ENCODE peak calls at places on chromosomes 16 and 17, in ten cellular contexts. W, A, G, D, V, L, K, J, M and Y are unnamed samples.

GRCh38 chr17:81028506-81028858 is 6.5 kb upstream of the BAIAP2 start:
- DNase-seq in W (no peak), K (no peak), D (no peak), M (no peak), J (no peak), L (no peak), V (no peak), G (no peak), A (no peak), Y (no peak)

GRCh38 chr16:86931410-86931941 is 353.1 kb downstream of the FOXL1 start:
- DNase-seq in J (peak; percentile 94), W (no peak), D (no peak), V (no peak), A (no peak), L (no peak), K (no peak), M (peak; percentile 89), G (peak; percentile 51), Y (peak; percentile 72)

GRCh38 chr17:17506893-17507464 is 10.8 kb upstream of the RASD1 start:
- DNase-seq in V (peak; percentile 66), M (no peak), K (peak; percentile 73), D (no peak), A (peak; percentile 68), G (no peak), L (no peak), J (no peak), W (no peak), Y (no peak)

GRCh38 chr16:87658564-87659225 is 56.4 kb downstream of the JPH3 start:
- DNase-seq in W (no peak), M (no peak), K (no peak), A (no peak), G (no peak), J (no peak), V (no peak), L (no peak), D (no peak), Y (no peak)

GRCh38 chr16:27264151-27264550 is 4.4 kb downstream of the NSMCE1 start:
- DNase-seq in A (no peak), W (no peak), M (peak; percentile 89), L (peak; percentile 47), V (no peak), G (no peak), D (peak; percentile 57), J (peak; percentile 67), K (no peak), Y (peak; percentile 86)

GRCh38 chr17:60720763-60721531 is 43.3 kb downstream of the BCAS3 start:
- DNase-seq in W (peak; percentile 62), G (peak; percentile 37), V (peak; percentile 8), D (peak; percentile 21), M (peak; percentile 76), J (peak; percentile 82), L (peak; percentile 67), A (peak; percentile 40), K (no peak), Y (peak; percentile 86)

GRCh38 chr17:55762086-55762858 is 11.4 kb downstream of the PCTP start:
- DNase-seq in J (no peak), M (no peak), V (no peak), K (no peak), D (no peak), A (no peak), L (no peak), W (no peak), G (no peak), Y (no peak)

GRCh38 chr16:66366433-66367299 is at the start of gene CDH5:
- DNase-seq in A (peak; percentile 32), J (peak; percentile 90), M (no peak), K (no peak), G (no peak), D (peak; percentile 55), W (no peak), V (no peak), L (no peak), Y (peak; percentile 18)

GRCh38 chr17:2400474-2400866 is 390 bp downstream of the MNT start:
- DNase-seq in A (peak; percentile 64), D (peak; percentile 69), W (peak; percentile 72), G (no peak), V (no peak), J (peak; percentile 60), M (peak; percentile 64), L (peak; percentile 65), K (peak; percentile 74), Y (peak; percentile 66)

GRCh38 chr16:8972843-8973586 is 9.3 kb upstream of the USP7 start:
- DNase-seq in K (no peak), A (no peak), D (no peak), V (no peak), W (no peak), G (no peak), M (peak; percentile 83), J (peak; percentile 49), L (no peak), Y (peak; percentile 60)

GRCh38 chr17:78226055-78226751 is 5.2 kb upstream of the TMEM235 start:
- DNase-seq in M (no peak), G (no peak), A (no peak), L (no peak), W (no peak), J (no peak), V (no peak), D (no peak), K (no peak), Y (no peak)

GRCh38 chr16:66662445-66663194 is 33.9 kb downstream of the CMTM4 start:
- DNase-seq in L (peak; percentile 38), K (no peak), A (no peak), V (peak; percentile 18), D (no peak), M (peak; percentile 45), W (no peak), G (no peak), J (peak; percentile 58), Y (peak; percentile 73)

GRCh38 chr17:20926532-20926931 is 116.3 kb downstream of the USP22 start:
- DNase-seq in D (no peak), L (no peak), J (peak; percentile 47), K (no peak), M (peak; percentile 30), V (no peak), A (no peak), G (no peak), W (no peak), Y (peak; percentile 79)

GRCh38 chr16:84844049-84844350 is 24.2 kb downstream of the CRISPLD2 start:
- DNase-seq in M (peak; percentile 22), K (no peak), J (no peak), A (no peak), V (peak; percentile 12), G (no peak), D (no peak), L (no peak), W (no peak), Y (no peak)

GRCh38 chr17:64455993-64456885 is 7.3 kb downstream of the MILR1 start:
- DNase-seq in A (no peak), V (no peak), G (no peak), M (no peak), L (no peak), W (no peak), J (no peak), D (no peak), K (no peak), Y (no peak)

GRCh38 chr16:17556276-17557052 is 85.7 kb upstream of the XYLT1 start:
- DNase-seq in J (peak; percentile 7), D (no peak), L (peak; percentile 27), W (peak; percentile 26), G (no peak), V (no peak), M (peak; percentile 27), K (no peak), A (no peak), Y (peak; percentile 26)

GRCh38 chr17:18319604-18320256 is 4.6 kb downstream of the SMCR8 start:
- DNase-seq in V (no peak), D (no peak), W (no peak), G (peak; percentile 19), A (no peak), M (peak; percentile 79), L (peak; percentile 43), J (peak; percentile 84), K (no peak), Y (peak; percentile 86)

GRCh38 chr16:56262148-56262878 is 71.0 kb downstream of the GNAO1 start:
- DNase-seq in A (no peak), M (no peak), J (no peak), D (no peak), G (no peak), L (peak; percentile 43), W (no peak), V (no peak), K (no peak), Y (no peak)

GRCh38 chr16:19005561-19006445 is 22.1 kb downstream of the TMC7 start:
- DNase-seq in J (peak; percentile 12), V (peak; percentile 88), D (no peak), G (no peak), W (no peak), L (no peak), M (no peak), K (no peak), A (peak; percentile 22), Y (no peak)

DNA sequence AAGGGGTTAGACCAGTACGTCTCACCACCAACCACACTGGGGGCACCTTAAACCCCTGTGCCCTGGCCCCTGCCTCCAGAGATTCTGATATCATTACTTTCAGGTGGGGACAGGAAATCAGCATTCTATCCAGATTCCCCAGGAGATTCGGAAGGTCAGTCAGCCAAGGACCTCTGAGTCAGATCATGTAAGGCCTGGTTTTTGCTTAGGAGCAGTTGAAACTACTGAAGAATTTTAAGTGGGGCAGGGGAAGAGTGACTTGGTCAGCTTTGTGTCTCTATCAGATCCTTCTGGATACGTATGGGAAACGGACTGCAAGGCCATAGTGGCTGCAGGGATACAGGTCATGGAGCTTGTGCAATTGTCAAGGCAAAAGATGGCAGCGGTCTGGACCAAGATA is 9.0 kb downstream of the EMP2 start:
- DNase-seq in G (no peak), J (no peak), V (no peak), W (no peak), D (no peak), K (no peak), L (no peak), A (no peak), M (no peak), Y (no peak)
- H3K4me3 ChIP-seq in G (no peak overlapping the region), J (no peak overlapping the region), V (no peak overlapping the region), W (no peak overlapping the region), D (no peak overlapping the region), K (no peak overlapping the region), L (no peak overlapping the region), A (no peak overlapping the region), M (no peak overlapping the region), Y (no peak overlapping the region)

GRCh38 chr16:80938928-80939260 is 67.8 kb downstream of the CMC2 start:
- DNase-seq in W (no peak), V (no peak), D (no peak), A (no peak), K (no peak), L (no peak), G (no peak), M (no peak), J (no peak), Y (no peak)
- H3K4me3 ChIP-seq in W (no peak overlapping the region), V (no peak overlapping the region), D (no peak overlapping the region), A (no peak overlapping the region), K (no peak overlapping the region), L (no peak overlapping the region), G (no peak overlapping the region), M (no peak overlapping the region), J (no peak overlapping the region), Y (no peak overlapping the region)

GRCh38 chr17:6071528-6072065 is 1.4 kb downstream of the WSCD1 start:
- DNase-seq in L (no peak), W (no peak), D (no peak), G (no peak), J (no peak), A (no peak), M (no peak), K (no peak), V (no peak), Y (no peak)
- H3K4me3 ChIP-seq in L (no peak overlapping the region), W (peak overlapping the region; percentile 91), D (peak overlapping the region; percentile 66), G (no peak overlapping the region), J (no peak overlapping the region), A (no peak overlapping the region), M (no peak overlapping the region), K (no peak overlapping the region), V (peak overlapping the region; percentile 67), Y (no peak overlapping the region)

GRCh38 chr17:39224778-39225307 is 902 bp downstream of the STAC2 start:
- DNase-seq in W (no peak), A (no peak), M (no peak), L (no peak), G (no peak), V (no peak), K (no peak), D (no peak), J (no peak), Y (no peak)
- H3K4me3 ChIP-seq in W (peak overlapping the region; percentile 83), A (no peak overlapping the region), M (no peak overlapping the region), L (no peak overlapping the region), G (no peak overlapping the region), V (peak overlapping the region; percentile 60), K (no peak overlapping the region), D (peak overlapping the region; percentile 49), J (no peak overlapping the region), Y (no peak overlapping the region)